ENCODE peak calls at places on chromosomes 3 and 15, in ten cellular contexts. C is A549, J is astrocyte of the spinal cord, P is sigmoid colon, B is colonic mucosa, N is GM12878, X is foreskin fibroblast, S is breast epithelium, E is right lobe of liver, F is dorsolateral prefrontal cortex. G is an unnamed sample.
A peak's percentile ranks its signal among the peaks of the same experiment; 100 is the strongest.

GRCh38 chr3:127419140-127419539 is 131.3 kb upstream of the PRR20G start:
- DNase-seq in P (no peak), B (no peak), J (no peak), F (no peak), N (no peak), X (no peak), C (no peak), S (no peak), E (no peak), G (no peak)

GRCh38 chr3:35338186-35338585 is 301.1 kb upstream of the ARPP21 start:
- DNase-seq in B (no peak), E (no peak), X (no peak), C (no peak), J (peak; percentile 8), F (no peak), P (no peak), N (no peak), S (no peak), G (no peak)

GRCh38 chr3:34396288-34396687 is 597.9 kb downstream of the PDCD6IP start:
- DNase-seq in P (no peak), B (no peak), C (no peak), J (no peak), N (no peak), S (no peak), F (no peak), X (no peak), E (no peak), G (no peak)

GRCh38 chr15:81182746-81183402 is 13.8 kb upstream of the IL16 start:
- DNase-seq in C (no peak), N (no peak), X (no peak), P (peak; percentile 70), B (no peak), E (no peak), J (no peak), F (no peak), S (no peak), G (no peak)

GRCh38 chr3:63933459-63933858 is 21.3 kb upstream of the SCAANT1 start:
- DNase-seq in S (no peak), C (no peak), B (no peak), J (no peak), F (no peak), P (no peak), X (no peak), N (no peak), E (no peak), G (no peak)

GRCh38 chr3:8982509-8982908 is 19.2 kb upstream of the RAD18 start:
- DNase-seq in N (no peak), P (no peak), J (no peak), X (no peak), C (no peak), E (no peak), B (no peak), F (no peak), S (no peak), G (no peak)

GRCh38 chr3:128447561-128448013 is 19.1 kb downstream of the DNAJB8 start:
- DNase-seq in P (no peak), B (no peak), C (no peak), N (peak; percentile 45), S (no peak), E (no peak), J (no peak), X (no peak), F (no peak), G (no peak)

GRCh38 chr3:88195951-88196434 is 46.2 kb downstream of the C3orf38 start:
- DNase-seq in J (peak; percentile 56), P (no peak), X (no peak), N (no peak), C (no peak), S (no peak), B (no peak), E (no peak), F (no peak), G (no peak)

GRCh38 chr15:56040081-56041035 is 46.9 kb upstream of the NEDD4 start:
- DNase-seq in S (peak; percentile 72), J (peak; percentile 94), F (no peak), E (peak; percentile 69), X (peak; percentile 92), P (peak; percentile 87), C (peak; percentile 66), N (no peak), B (peak; percentile 49), G (peak; percentile 94)

DNA sequence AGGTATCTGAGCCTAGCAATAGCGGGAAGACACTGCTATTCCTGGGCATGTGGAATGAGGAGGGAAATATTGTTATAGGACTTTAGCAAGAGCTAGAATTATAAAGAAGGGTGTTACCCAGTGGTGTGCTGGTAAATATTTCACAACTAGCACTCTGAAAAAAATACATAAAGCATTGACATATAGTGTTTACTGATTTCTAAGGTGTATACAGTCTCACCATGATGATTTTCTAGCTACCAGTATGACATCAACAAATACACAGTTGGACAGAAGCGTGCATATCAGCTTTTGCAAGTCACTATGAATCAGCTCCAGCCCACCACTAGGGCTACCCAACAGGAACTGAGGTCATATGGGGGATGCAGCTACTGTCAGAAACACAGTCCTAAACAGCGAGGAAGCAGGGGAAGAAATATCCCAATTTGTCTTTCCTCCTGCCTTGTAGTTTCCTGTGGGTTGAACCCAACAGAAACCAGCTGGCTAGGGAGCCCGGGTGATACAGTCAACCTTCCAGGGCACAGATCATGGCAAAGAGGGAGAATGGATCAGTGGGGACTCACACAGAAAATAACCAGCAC is 39.6 kb downstream of the HGD start:
- DNase-seq in E (no peak), B (no peak), F (no peak), S (no peak), N (no peak), X (peak; percentile 6), J (peak; percentile 20), P (no peak), C (no peak), G (peak; percentile 22)
- TF ChIP-seq CTCF in E (no peak), B (no peak), F (no peak), S (no peak), N (no peak), X (no peak), J (no peak), P (no peak), C (no peak), G (no peak)

GRCh38 chr3:155598671-155599070 is 146.2 kb downstream of the PLCH1 start:
- DNase-seq in S (no peak), N (no peak), E (no peak), B (no peak), J (no peak), C (no peak), P (no peak), F (no peak), X (no peak), G (no peak)

GRCh38 chr3:155594836-155595235 is 150.0 kb downstream of the PLCH1 start:
- DNase-seq in E (no peak), N (no peak), J (no peak), P (no peak), B (no peak), F (no peak), C (no peak), X (no peak), S (no peak), G (no peak)

GRCh38 chr3:155596614-155597013 is 148.3 kb downstream of the PLCH1 start:
- DNase-seq in E (no peak), X (no peak), J (no peak), S (no peak), F (no peak), B (no peak), N (no peak), C (no peak), P (no peak), G (no peak)

GRCh38 chr3:155595371-155595770 is 149.5 kb downstream of the PLCH1 start:
- DNase-seq in E (no peak), F (no peak), X (no peak), C (no peak), S (no peak), N (no peak), B (no peak), P (no peak), J (no peak), G (no peak)
- H3K4me3 ChIP-seq in E (no peak overlapping the region), F (no peak overlapping the region), X (no peak overlapping the region), C (no peak overlapping the region), S (no peak overlapping the region), N (no peak overlapping the region), B (no peak overlapping the region), P (no peak overlapping the region), J (no peak overlapping the region), G (no peak overlapping the region)

DNA sequence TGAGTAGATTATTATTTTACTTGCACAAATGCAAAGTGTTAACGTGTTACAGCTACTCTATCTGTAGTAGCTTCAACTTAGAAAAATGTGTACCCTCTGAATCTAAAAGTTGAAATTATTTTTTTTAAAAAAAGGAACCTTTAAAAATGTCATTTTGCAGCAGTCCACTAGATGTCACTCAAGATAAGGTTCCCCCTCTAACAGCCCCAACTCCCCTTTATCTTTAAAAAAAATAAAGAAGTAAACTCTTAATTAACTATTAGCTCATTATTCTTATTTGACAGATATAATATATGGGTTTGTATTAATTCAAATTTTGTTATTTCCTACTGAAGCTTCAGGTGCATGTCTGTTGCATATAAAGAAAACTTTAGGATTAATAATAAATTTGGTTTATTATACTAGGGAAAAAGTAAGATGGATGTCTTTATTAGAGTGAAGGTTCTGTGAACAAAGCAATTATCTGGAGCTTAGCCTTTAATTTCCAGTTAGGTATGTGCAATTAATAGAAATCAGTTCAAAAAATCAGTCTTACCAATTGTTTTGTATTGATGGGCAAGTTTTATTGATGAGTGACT is 288.5 kb downstream of the VGLL3 start:
- DNase-seq in N (no peak), B (no peak), C (peak; percentile 2), X (peak; percentile 0), E (no peak), S (no peak), F (no peak), P (no peak), J (peak; percentile 21), G (no peak)
- TF ChIP-seq CTCF in N (peak; percentile 40), B (no peak), C (peak; percentile 55), X (peak; percentile 55), E (peak; percentile 43), S (no peak), F (peak; percentile 39), P (no peak), J (peak; percentile 63), G (peak; percentile 54)

GRCh38 chr15:96366526-96366877 is 36.0 kb downstream of the NR2F2 start:
- DNase-seq in N (no peak), J (no peak), P (no peak), E (no peak), S (no peak), X (no peak), F (no peak), C (no peak), B (no peak), G (no peak)

GRCh38 chr15:96369825-96370621 is 39.5 kb downstream of the NR2F2 start:
- DNase-seq in P (no peak), N (no peak), J (no peak), C (no peak), S (no peak), F (no peak), X (no peak), E (no peak), B (no peak), G (no peak)

GRCh38 chr15:96365781-96366525 is 35.5 kb downstream of the NR2F2 start:
- DNase-seq in E (no peak), F (no peak), C (no peak), N (no peak), S (no peak), J (no peak), X (no peak), P (no peak), B (no peak), G (no peak)

GRCh38 chr15:96369351-96369750 is 38.9 kb downstream of the NR2F2 start:
- DNase-seq in P (no peak), N (no peak), J (no peak), F (no peak), C (no peak), E (no peak), S (no peak), X (no peak), B (no peak), G (no peak)

GRCh38 chr15:96367436-96368200 is 37.1 kb downstream of the NR2F2 start:
- DNase-seq in N (no peak), X (no peak), B (no peak), E (no peak), J (no peak), P (no peak), S (no peak), F (no peak), C (no peak), G (no peak)
- H3K4me3 ChIP-seq in N (no peak overlapping the region), X (no peak overlapping the region), B (no peak overlapping the region), E (peak overlapping the region; percentile 4), J (no peak overlapping the region), P (peak overlapping the region; percentile 8), S (peak overlapping the region; percentile 11), F (no peak overlapping the region), C (no peak overlapping the region), G (no peak overlapping the region)

G was measured in HFF-Myc.